ENCODE peak calls at places on chromosomes 2 and 18, in ten cellular contexts. D, G, F, T, J, Q, W, L, U and V are unnamed samples.

GRCh38 chr18:8910843-8911242 is 191.7 kb upstream of the NDUFV2 start:
- DNase-seq in D (no peak), G (no peak), F (no peak), T (no peak), J (no peak), Q (no peak), W (no peak), L (no peak), U (no peak), V (no peak)

GRCh38 chr18:59029663-59030421 is 109.8 kb upstream of the SEC11C start:
- DNase-seq in D (peak), G (peak), F (no peak), T (no peak), J (no peak), Q (no peak), W (no peak), L (no peak), U (no peak), V (no peak)

GRCh38 chr2:38750793-38751042 is 443 bp downstream of the SRSF7 start:
- DNase-seq in D (peak), G (peak), F (no peak), T (peak), J (no peak), Q (peak), W (peak), L (peak), U (peak), V (peak)

GRCh38 chr18:13597068-13597467 is 129.3 kb downstream of the FAM210A start:
- DNase-seq in D (no peak), G (no peak), F (no peak), T (no peak), J (no peak), Q (no peak), W (no peak), L (no peak), U (no peak), V (no peak)

GRCh38 chr2:169137924-169138323 is 68.6 kb downstream of the DHRS9 start:
- DNase-seq in D (no peak), G (no peak), F (no peak), T (no peak), J (no peak), Q (no peak), W (no peak), L (no peak), U (no peak), V (no peak)

GRCh38 chr2:60267122-60267521 is 286.3 kb downstream of the BCL11A start:
- DNase-seq in D (no peak), G (no peak), F (no peak), T (no peak), J (no peak), Q (no peak), W (no peak), L (no peak), U (no peak), V (no peak)

GRCh38 chr2:120502761-120503160 is 156.8 kb downstream of the INHBB start:
- DNase-seq in D (no peak), G (no peak), F (no peak), T (no peak), J (no peak), Q (no peak), W (no peak), L (no peak), U (no peak), V (no peak)

GRCh38 chr2:133264951-133265949 is 303.0 kb downstream of the NCKAP5 start:
- DNase-seq in D (peak), G (no peak), F (no peak), T (peak), J (no peak), Q (no peak), W (no peak), L (no peak), U (no peak), V (no peak)

GRCh38 chr18:58058720-58059119 is 14.7 kb downstream of the NEDD4L start:
- DNase-seq in D (peak), G (no peak), F (peak), T (no peak), J (no peak), Q (no peak), W (no peak), L (no peak), U (no peak), V (no peak)

GRCh38 chr2:195848119-195848899 is 191.3 kb downstream of the SLC39A10 start:
- DNase-seq in D (peak), G (no peak), F (no peak), T (no peak), J (peak), Q (no peak), W (no peak), L (no peak), U (no peak), V (no peak)

GRCh38 chr18:9711361-9712129 is 3.4 kb downstream of the RAB31 start:
- DNase-seq in D (no peak), G (no peak), F (no peak), T (no peak), J (no peak), Q (no peak), W (no peak), L (no peak), U (no peak), V (no peak)

GRCh38 chr2:136327162-136327852 is 209.4 kb upstream of the CXCR4 start:
- DNase-seq in D (peak), G (no peak), F (peak), T (peak), J (peak), Q (no peak), W (peak), L (no peak), U (peak), V (no peak)

GRCh38 chr2:135985826-135986393 is 484 bp upstream of the DARS1 start:
- DNase-seq in D (no peak), G (no peak), F (no peak), T (no peak), J (no peak), Q (peak), W (no peak), L (no peak), U (peak), V (no peak)

GRCh38 chr2:36462311-36462710 is 106.7 kb downstream of the CRIM1 start:
- DNase-seq in D (no peak), G (no peak), F (no peak), T (no peak), J (no peak), Q (no peak), W (no peak), L (no peak), U (no peak), V (no peak)

GRCh38 chr2:70999362-70999761 is 4.7 kb upstream of the TEX261 start:
- DNase-seq in D (no peak), G (no peak), F (no peak), T (no peak), J (no peak), Q (peak), W (no peak), L (no peak), U (no peak), V (no peak)

GRCh38 chr2:78023356-78023755 is 501.2 kb upstream of the LRRTM4 start:
- DNase-seq in D (no peak), G (no peak), F (no peak), T (no peak), J (no peak), Q (no peak), W (no peak), L (no peak), U (no peak), V (no peak)

GRCh38 chr2:221203846-221204245 is 368.3 kb downstream of the EPHA4 start:
- DNase-seq in D (no peak), G (no peak), F (no peak), T (no peak), J (no peak), Q (no peak), W (no peak), L (no peak), U (no peak), V (peak)

GRCh38 chr2:68365087-68365486 is at the start of gene PLEK:
- DNase-seq in D (no peak), G (no peak), F (no peak), T (no peak), J (no peak), Q (peak), W (no peak), L (peak), U (no peak), V (no peak)

GRCh38 chr2:134459706-134460406 is 206.0 kb downstream of the MGAT5 start:
- DNase-seq in D (no peak), G (no peak), F (no peak), T (no peak), J (no peak), Q (no peak), W (no peak), L (no peak), U (no peak), V (no peak)

GRCh38 chr18:39951321-39951720 is 2003.7 kb upstream of the PIK3C3 start:
- DNase-seq in D (no peak), G (no peak), F (peak), T (no peak), J (no peak), Q (no peak), W (no peak), L (no peak), U (no peak), V (no peak)

GRCh38 chr2:177708660-177709328 is 316.2 kb downstream of the AGPS start:
- DNase-seq in D (peak), G (no peak), F (no peak), T (no peak), J (no peak), Q (no peak), W (no peak), L (no peak), U (no peak), V (no peak)

GRCh38 chr18:50662177-50662576 is 102.3 kb downstream of the MAPK4 start:
- DNase-seq in D (peak), G (no peak), F (peak), T (peak), J (no peak), Q (no peak), W (peak), L (no peak), U (no peak), V (no peak)

GRCh38 chr2:148255929-148256328 is 235.0 kb downstream of the MBD5 start:
- DNase-seq in D (no peak), G (no peak), F (no peak), T (no peak), J (no peak), Q (no peak), W (no peak), L (no peak), U (no peak), V (no peak)

GRCh38 chr2:117942958-117943672 is 70.8 kb downstream of the CCDC93 start:
- DNase-seq in D (no peak), G (no peak), F (no peak), T (no peak), J (no peak), Q (no peak), W (no peak), L (no peak), U (no peak), V (no peak)

GRCh38 chr18:37430346-37431076 is 135.1 kb downstream of the CELF4 start:
- DNase-seq in D (no peak), G (no peak), F (no peak), T (peak), J (no peak), Q (no peak), W (no peak), L (no peak), U (no peak), V (no peak)

GRCh38 chr2:112607680-112608438 is 23.4 kb downstream of the CHCHD5 start:
- DNase-seq in D (no peak), G (no peak), F (no peak), T (no peak), J (no peak), Q (no peak), W (no peak), L (no peak), U (no peak), V (no peak)

GRCh38 chr2:160367887-160368286 is 125.7 kb downstream of the RBMS1 start:
- DNase-seq in D (peak), G (no peak), F (peak), T (peak), J (no peak), Q (peak), W (no peak), L (no peak), U (no peak), V (no peak)

GRCh38 chr2:109611467-109612095 is 2.2 kb downstream of the SEPTIN10 start:
- DNase-seq in D (peak), G (no peak), F (peak), T (no peak), J (peak), Q (no peak), W (no peak), L (no peak), U (no peak), V (no peak)

GRCh38 chr2:43136862-43137261 is 89.5 kb downstream of the ZFP36L2 start:
- DNase-seq in D (no peak), G (no peak), F (no peak), T (no peak), J (peak), Q (no peak), W (no peak), L (no peak), U (peak), V (no peak)

GRCh38 chr18:76405761-76406356 is 89.2 kb downstream of the ZNF516 start:
- DNase-seq in D (peak), G (no peak), F (peak), T (peak), J (peak), Q (peak), W (peak), L (peak), U (peak), V (peak)

GRCh38 chr18:34991561-34991960 is 49.7 kb upstream of the MAPRE2 start:
- DNase-seq in D (no peak), G (no peak), F (no peak), T (no peak), J (no peak), Q (no peak), W (no peak), L (no peak), U (no peak), V (no peak)

GRCh38 chr2:174120346-174120745 is 128.0 kb downstream of the OLA1 start:
- DNase-seq in D (peak), G (no peak), F (peak), T (peak), J (no peak), Q (no peak), W (no peak), L (no peak), U (no peak), V (peak)

GRCh38 chr2:21251216-21251971 is 127.6 kb downstream of the TDRD15 start:
- DNase-seq in D (no peak), G (no peak), F (no peak), T (no peak), J (no peak), Q (no peak), W (peak), L (no peak), U (no peak), V (peak)

GRCh38 chr2:217920879-217921603 is 81.8 kb downstream of the TNS1 start:
- DNase-seq in D (peak), G (no peak), F (no peak), T (no peak), J (no peak), Q (no peak), W (no peak), L (no peak), U (no peak), V (no peak)

GRCh38 chr2:26011990-26012856 is 21.7 kb upstream of the RAB10 start:
- DNase-seq in D (peak), G (no peak), F (peak), T (peak), J (no peak), Q (no peak), W (no peak), L (no peak), U (no peak), V (no peak)

GRCh38 chr2:42844901-42845685 is 52.7 kb upstream of the HAAO start:
- DNase-seq in D (peak), G (no peak), F (no peak), T (peak), J (no peak), Q (no peak), W (no peak), L (peak), U (no peak), V (no peak)

GRCh38 chr18:51447351-51447896 is 249.9 kb upstream of the MEX3C start:
- DNase-seq in D (no peak), G (no peak), F (no peak), T (no peak), J (no peak), Q (no peak), W (no peak), L (no peak), U (no peak), V (no peak)